ENCODE peak calls at places on chromosomes 16 and 17, in ten cellular contexts. T, N, P, M, H, Y, X, D, V and R are unnamed samples.

GRCh38 chr16:75250089-75250808 is 1.2 kb downstream of the BCAR1 start:
- DNase-seq in T (no peak), X (peak; percentile 81), D (peak; percentile 87), V (no peak), N (no peak), Y (no peak), H (peak; percentile 80), M (no peak), P (peak; percentile 57), R (no peak)

GRCh38 chr16:56847173-56847948 is 17.6 kb upstream of the SLC12A3 start:
- DNase-seq in H (no peak), Y (no peak), P (no peak), X (no peak), V (no peak), M (peak; percentile 5), D (no peak), N (peak; percentile 46), T (no peak), R (no peak)

GRCh38 chr17:49438885-49439284 is 24.2 kb upstream of the PHB1 start:
- DNase-seq in V (no peak), X (no peak), D (no peak), H (no peak), T (no peak), P (no peak), M (no peak), Y (peak; percentile 48), N (no peak), R (no peak)

GRCh38 chr16:74100405-74101316 is 196.0 kb upstream of the PSMD7 start:
- DNase-seq in T (no peak), P (no peak), N (no peak), V (no peak), M (no peak), H (no peak), D (no peak), X (no peak), Y (no peak), R (no peak)

GRCh38 chr17:81714412-81715106 is 2.5 kb downstream of the SLC25A10 start:
- DNase-seq in P (no peak), X (no peak), N (no peak), D (no peak), H (no peak), V (no peak), T (no peak), Y (no peak), M (no peak), R (no peak)

GRCh38 chr17:34337701-34338100 is 18.5 kb downstream of the CCL8 start:
- DNase-seq in P (no peak), M (no peak), D (no peak), H (no peak), Y (no peak), T (no peak), V (no peak), N (no peak), X (no peak), R (no peak)

GRCh38 chr17:26774291-26775218 is 519.4 kb upstream of the WSB1 start:
- DNase-seq in H (no peak), V (no peak), X (peak; percentile 22), D (no peak), P (no peak), N (no peak), Y (no peak), M (no peak), T (no peak), R (no peak)

GRCh38 chr17:18015603-18016002 is 23.4 kb downstream of the ATPAF2 start:
- DNase-seq in X (no peak), D (no peak), N (no peak), V (no peak), H (no peak), T (no peak), Y (no peak), M (no peak), P (no peak), R (no peak)

GRCh38 chr16:65548470-65548869 is 426.6 kb upstream of the CDH11 start:
- DNase-seq in M (no peak), Y (no peak), T (peak; percentile 18), V (no peak), X (no peak), N (no peak), D (no peak), P (no peak), H (no peak), R (no peak)

GRCh38 chr17:34146440-34147043 is 108.5 kb upstream of the CCL2 start:
- DNase-seq in M (peak; percentile 4), P (peak; percentile 37), V (peak; percentile 35), H (peak; percentile 81), T (no peak), Y (peak; percentile 61), X (peak; percentile 77), D (peak; percentile 72), N (peak; percentile 79), R (no peak)

GRCh38 chr17:50817838-50818237 is 17.5 kb upstream of the WFIKKN2 start:
- DNase-seq in D (no peak), P (no peak), V (no peak), N (no peak), H (no peak), X (no peak), T (no peak), Y (no peak), M (peak; percentile 41), R (no peak)

GRCh38 chr17:58679263-58680037 is 12.4 kb downstream of the TEX14 start:
- DNase-seq in T (no peak), H (no peak), X (no peak), D (no peak), P (no peak), M (peak; percentile 95), V (no peak), Y (no peak), N (no peak), R (peak; percentile 74)

GRCh38 chr17:43367588-43368242 is 31.1 kb upstream of the ARL4D start:
- DNase-seq in V (peak; percentile 24), X (no peak), H (no peak), N (peak; percentile 68), Y (peak; percentile 60), M (peak; percentile 94), T (peak; percentile 81), D (no peak), P (no peak), R (peak; percentile 92)

DNA sequence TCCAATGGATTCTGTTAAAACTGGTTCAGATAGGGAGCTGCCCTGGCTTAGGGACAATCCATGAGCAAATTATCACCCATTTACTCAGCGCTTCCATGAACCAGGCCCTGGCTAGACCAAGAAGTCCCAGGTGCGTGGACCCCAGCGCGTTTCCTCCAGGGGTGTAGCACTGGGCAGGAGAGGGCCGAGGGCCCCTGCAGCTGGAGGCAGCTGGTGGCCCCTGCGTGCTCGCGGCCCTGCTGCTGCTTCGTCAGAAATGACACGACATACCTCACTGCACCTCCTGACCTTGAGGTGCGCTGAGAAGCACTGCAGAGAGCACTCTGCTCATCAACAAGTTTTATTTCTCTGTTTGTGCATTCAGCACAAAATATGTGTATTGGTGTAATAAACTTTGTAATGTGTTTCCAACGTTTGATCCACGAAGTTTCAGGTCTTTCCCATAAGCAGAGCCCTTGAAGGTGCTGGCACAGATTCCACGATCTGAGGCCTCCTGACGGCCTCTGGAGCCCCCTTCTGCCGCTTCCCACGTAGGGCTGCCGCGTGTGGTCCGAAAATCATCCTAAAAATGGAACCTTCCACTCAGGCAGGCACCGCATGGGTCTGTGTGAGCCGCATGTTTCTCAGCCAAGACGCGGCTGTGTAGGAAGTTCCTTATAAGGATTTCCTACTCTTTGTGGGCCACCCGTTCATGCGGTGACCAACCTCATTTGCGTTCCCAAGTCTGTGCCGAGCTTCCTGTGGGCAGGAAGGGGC is 50.8 kb upstream of the ZCCHC14 start:
- DNase-seq in N (peak; percentile 43), H (no peak), T (no peak), Y (no peak), M (peak; percentile 42), X (no peak), D (no peak), P (no peak), V (no peak), R (no peak)
- TF ChIP-seq CTCF in N (no peak), H (peak; percentile 13), T (no peak), Y (no peak), M (peak; percentile 17), X (no peak), D (no peak), P (no peak), V (no peak), R (no peak)

DNA sequence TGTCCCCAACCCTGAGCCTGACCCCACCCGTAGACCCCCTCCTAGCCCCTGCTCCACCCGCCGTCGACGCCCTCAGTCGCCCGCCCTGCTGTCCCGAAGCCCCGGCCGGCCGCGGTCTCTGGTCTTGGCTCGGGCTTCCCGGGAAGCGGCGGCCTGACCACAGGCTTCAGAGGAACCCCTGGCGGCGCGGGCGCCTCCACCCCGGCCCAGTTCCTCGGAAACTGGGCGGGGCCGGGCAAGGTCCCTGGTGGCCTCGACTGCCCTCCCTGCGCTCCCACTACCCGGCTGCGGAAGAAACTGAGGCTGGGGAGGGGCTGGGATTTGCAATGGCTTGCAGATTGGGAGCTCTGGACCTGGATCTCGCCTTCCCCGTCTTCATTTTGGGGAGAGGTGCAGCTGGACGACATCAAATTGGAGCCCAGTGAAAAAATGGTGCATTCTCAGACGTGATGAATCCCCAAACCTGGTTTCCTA is 690 bp upstream of the SOCS1 start:
- DNase-seq in Y (no peak), P (no peak), M (peak; percentile 61), X (no peak), T (no peak), D (peak; percentile 72), V (no peak), N (no peak), H (peak; percentile 67), R (no peak)
- TF ChIP-seq CTCF in Y (no peak), P (no peak), M (no peak), X (no peak), T (no peak), D (no peak), V (no peak), N (no peak), H (no peak), R (no peak)

DNA sequence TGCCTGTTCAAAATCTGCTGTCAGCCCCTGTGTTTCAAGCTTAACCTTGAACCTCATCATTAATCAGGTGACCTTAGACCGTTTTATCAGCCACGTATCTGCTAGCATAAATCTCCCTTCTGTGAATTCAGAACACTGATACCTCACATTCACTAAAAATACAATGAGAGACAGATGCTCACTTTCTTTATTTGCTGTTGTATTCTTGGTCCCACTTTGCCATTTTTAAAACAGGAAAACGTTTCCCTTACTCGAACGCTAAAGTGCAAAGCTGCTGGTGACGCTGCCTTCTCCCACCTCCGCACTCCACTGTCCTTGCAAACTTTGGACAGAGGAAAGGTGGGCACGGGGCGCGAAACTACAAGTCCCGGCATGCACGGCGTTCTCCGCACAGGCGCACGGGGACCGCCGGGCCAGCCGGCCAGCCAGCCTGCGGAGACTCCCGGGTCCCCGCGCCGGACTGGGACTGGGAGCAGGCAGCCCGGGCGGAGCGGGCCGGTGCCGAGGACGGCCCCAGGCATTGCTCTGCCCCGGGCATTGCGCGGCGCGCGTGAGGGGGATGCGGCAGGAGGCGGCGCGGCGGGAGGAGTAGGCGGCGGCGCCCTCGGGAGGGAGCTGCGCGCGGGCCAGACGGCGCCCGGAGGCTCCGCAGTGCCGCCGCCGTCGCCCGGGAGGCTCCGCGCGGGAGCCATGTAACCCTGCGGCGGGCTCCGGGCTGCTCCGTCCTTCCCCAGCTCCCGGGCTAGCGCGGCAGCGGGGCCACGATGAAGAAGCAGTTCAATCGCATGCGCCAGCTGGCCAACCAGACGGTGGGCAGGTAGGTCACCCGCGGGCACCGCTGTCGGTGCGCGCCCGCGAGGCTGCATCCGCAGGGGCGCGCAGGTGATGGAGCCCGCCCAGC is at the start of gene ARHGAP44:
- DNase-seq in H (peak; percentile 76), P (peak; percentile 22), D (peak; percentile 78), T (peak; percentile 9), Y (peak; percentile 79), V (no peak), N (peak; percentile 43), M (peak; percentile 57), X (peak; percentile 87), R (peak; percentile 22)
- TF ChIP-seq CTCF in H (no peak), P (no peak), D (no peak), T (no peak), Y (no peak), V (no peak), N (no peak), M (no peak), X (no peak), R (no peak)

GRCh38 chr16:86704516-86704915 is 126.2 kb downstream of the FOXL1 start:
- DNase-seq in H (no peak), P (no peak), X (no peak), V (no peak), M (no peak), T (no peak), N (no peak), Y (no peak), D (no peak), R (no peak)
- TF ChIP-seq CTCF in H (no peak), P (no peak), X (no peak), V (no peak), M (no peak), T (no peak), N (no peak), Y (no peak), D (no peak), R (no peak)